ENCODE peak calls at places on chromosomes 7 and 10, in four cellular contexts. R, A, V and S are unnamed samples.

GRCh38 chr10:43384252-43385221 is 13.1 kb downstream of the FXYD4 start:
- DNase-seq in A (no peak), R (no peak), V (no peak), S (peak)

GRCh38 chr10:28587970-28588290 is 55.0 kb downstream of the WAC start:
- DNase-seq in R (no peak), A (no peak), V (no peak), S (no peak)

GRCh38 chr7:105213619-105214018 is 175.1 kb downstream of the SRPK2 start:
- DNase-seq in V (no peak), R (no peak), A (peak), S (no peak)

GRCh38 chr10:44725404-44725803 is 185.7 kb upstream of the TMEM72 start:
- DNase-seq in V (no peak), R (no peak), A (no peak), S (peak)

GRCh38 chr7:133601607-133602006 is 348.7 kb downstream of the EXOC4 start:
- DNase-seq in A (no peak), V (no peak), R (no peak), S (no peak)

GRCh38 chr10:31083765-31084184 is 52.1 kb upstream of the ZNF438 start:
- DNase-seq in R (peak), V (peak), A (peak), S (peak)

GRCh38 chr10:104021246-104021645 is 54.3 kb downstream of the SLK start:
- DNase-seq in R (no peak), V (no peak), A (no peak), S (no peak)

GRCh38 chr7:2968616-2969397 is 74.9 kb downstream of the CARD11 start:
- DNase-seq in R (no peak), A (no peak), V (no peak), S (no peak)

GRCh38 chr7:1575809-1576208 is 6.0 kb upstream of the PSMG3 start:
- DNase-seq in R (no peak), V (no peak), A (no peak), S (no peak)

GRCh38 chr10:37957841-37958240 is 18.6 kb downstream of the ZNF25 start:
- DNase-seq in V (no peak), A (no peak), R (no peak), S (no peak)

GRCh38 chr7:134315679-134316538 is 821 bp downstream of the SLC35B4 start:
- DNase-seq in R (no peak), V (no peak), A (peak), S (peak)

GRCh38 chr7:17184805-17185689 is 113.4 kb upstream of the AHR start:
- DNase-seq in A (no peak), R (no peak), V (no peak), S (no peak)

GRCh38 chr10:123134915-123135414 is 805 bp upstream of the HMX3 start:
- DNase-seq in V (no peak), A (no peak), R (peak), S (no peak)

GRCh38 chr10:63699785-63700184 is 178.6 kb downstream of the REEP3 start:
- DNase-seq in A (no peak), V (no peak), R (no peak), S (no peak)

GRCh38 chr10:43417950-43418768 is 9.2 kb upstream of the HNRNPF start:
- DNase-seq in V (peak), A (peak), R (no peak), S (peak)

GRCh38 chr7:44936322-44936721 is 42.5 kb downstream of the MYO1G start:
- DNase-seq in R (no peak), A (no peak), V (no peak), S (no peak)

GRCh38 chr10:62637249-62638061 is 167.1 kb upstream of the ADO start:
- DNase-seq in A (peak), V (peak), R (no peak), S (peak)

GRCh38 chr10:52864459-52865106 is 92.0 kb upstream of the MBL2 start:
- DNase-seq in A (no peak), V (no peak), R (peak), S (no peak)

GRCh38 chr7:84801396-84801795 is 385.5 kb downstream of the SEMA3D start:
- DNase-seq in A (no peak), R (no peak), V (no peak), S (no peak)

GRCh38 chr10:91467114-91467513 is 57.0 kb downstream of the HECTD2 start:
- DNase-seq in A (no peak), V (no peak), R (no peak), S (no peak)

GRCh38 chr10:128469515-128469914 is 343.3 kb upstream of the MKI67 start:
- DNase-seq in R (no peak), A (no peak), V (no peak), S (no peak)

GRCh38 chr7:151757274-151757673 is 119.6 kb downstream of the PRKAG2 start:
- DNase-seq in A (no peak), R (no peak), V (no peak), S (no peak)

GRCh38 chr10:77601488-77601887 is 36.1 kb downstream of the KCNMA1 start:
- DNase-seq in A (no peak), V (no peak), R (no peak), S (no peak)

GRCh38 chr7:6505685-6506559 is 45.3 kb downstream of the GRID2IP start:
- DNase-seq in V (no peak), A (no peak), R (no peak), S (no peak)

GRCh38 chr7:151658778-151659177 is 139.1 kb upstream of the RHEB start:
- DNase-seq in R (no peak), V (no peak), A (no peak), S (no peak)

GRCh38 chr7:82805527-82805960 is 357.1 kb downstream of the PCLO start:
- DNase-seq in V (no peak), R (peak), A (no peak), S (no peak)

GRCh38 chr10:29858352-29859267 is 200.8 kb downstream of the JCAD start:
- DNase-seq in A (no peak), R (peak), V (no peak), S (no peak)

GRCh38 chr10:71361581-71361980 is 35.1 kb upstream of the CDH23 start:
- DNase-seq in A (no peak), V (no peak), R (no peak), S (no peak)

GRCh38 chr7:73968511-73968910 is 59.5 kb upstream of the ELN start:
- DNase-seq in A (no peak), V (no peak), R (no peak), S (no peak)
- H3K4me3 ChIP-seq in A (no peak), V (no peak), R (no peak), S (no peak)

GRCh38 chr7:121603886-121604285 is 207.8 kb upstream of the FAM3C start:
- DNase-seq in R (no peak), A (no peak), V (no peak), S (no peak)
- H3K27ac ChIP-seq in R (no peak), A (no peak), V (no peak), S (no peak)

DNA sequence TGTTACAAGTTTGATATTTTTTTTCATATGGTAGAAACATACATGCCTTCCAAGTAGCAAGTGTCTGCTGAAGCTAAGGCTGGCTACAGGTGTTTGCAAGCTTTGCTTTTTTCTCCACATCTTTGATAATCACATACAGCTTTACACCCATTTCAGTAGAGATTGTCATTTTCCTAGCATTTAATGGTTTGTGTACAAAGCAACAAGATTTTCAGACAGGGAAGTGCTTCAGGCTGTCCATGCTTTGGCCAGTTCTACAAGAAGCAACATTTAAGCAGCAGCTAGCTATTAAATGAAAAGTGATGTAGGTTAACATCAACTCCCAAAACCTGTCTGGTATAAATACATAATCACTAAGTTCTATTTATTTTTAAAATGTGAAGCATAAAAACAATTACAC is 2.3 kb downstream of the HDAC9 start:
- DNase-seq in R (no peak), A (no peak), V (no peak), S (peak)
- H3K4me3 ChIP-seq in R (peak), A (no peak), V (peak), S (peak)

DNA sequence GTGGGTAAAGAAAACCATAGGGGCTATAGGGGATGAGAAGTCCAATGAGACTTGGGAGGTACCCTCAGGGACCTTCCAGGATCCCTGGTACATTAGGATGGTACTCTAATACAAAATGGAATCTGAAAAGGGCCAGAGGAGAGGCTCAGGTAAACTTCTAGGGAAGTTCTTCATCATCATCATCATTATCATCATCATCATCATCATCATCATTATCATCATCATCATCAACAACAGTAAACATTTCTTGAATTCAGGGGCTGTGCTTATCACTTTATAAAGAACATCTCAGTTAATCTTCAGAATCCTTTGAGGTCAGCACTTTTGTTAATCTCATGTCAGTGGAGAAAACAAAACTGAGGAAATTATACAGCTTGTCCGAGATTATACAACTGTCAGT is 50.1 kb downstream of the PLPP4 start:
- DNase-seq in A (no peak), V (no peak), R (no peak), S (no peak)
- H3K27ac ChIP-seq in A (no peak), V (no peak), R (no peak), S (no peak)

DNA sequence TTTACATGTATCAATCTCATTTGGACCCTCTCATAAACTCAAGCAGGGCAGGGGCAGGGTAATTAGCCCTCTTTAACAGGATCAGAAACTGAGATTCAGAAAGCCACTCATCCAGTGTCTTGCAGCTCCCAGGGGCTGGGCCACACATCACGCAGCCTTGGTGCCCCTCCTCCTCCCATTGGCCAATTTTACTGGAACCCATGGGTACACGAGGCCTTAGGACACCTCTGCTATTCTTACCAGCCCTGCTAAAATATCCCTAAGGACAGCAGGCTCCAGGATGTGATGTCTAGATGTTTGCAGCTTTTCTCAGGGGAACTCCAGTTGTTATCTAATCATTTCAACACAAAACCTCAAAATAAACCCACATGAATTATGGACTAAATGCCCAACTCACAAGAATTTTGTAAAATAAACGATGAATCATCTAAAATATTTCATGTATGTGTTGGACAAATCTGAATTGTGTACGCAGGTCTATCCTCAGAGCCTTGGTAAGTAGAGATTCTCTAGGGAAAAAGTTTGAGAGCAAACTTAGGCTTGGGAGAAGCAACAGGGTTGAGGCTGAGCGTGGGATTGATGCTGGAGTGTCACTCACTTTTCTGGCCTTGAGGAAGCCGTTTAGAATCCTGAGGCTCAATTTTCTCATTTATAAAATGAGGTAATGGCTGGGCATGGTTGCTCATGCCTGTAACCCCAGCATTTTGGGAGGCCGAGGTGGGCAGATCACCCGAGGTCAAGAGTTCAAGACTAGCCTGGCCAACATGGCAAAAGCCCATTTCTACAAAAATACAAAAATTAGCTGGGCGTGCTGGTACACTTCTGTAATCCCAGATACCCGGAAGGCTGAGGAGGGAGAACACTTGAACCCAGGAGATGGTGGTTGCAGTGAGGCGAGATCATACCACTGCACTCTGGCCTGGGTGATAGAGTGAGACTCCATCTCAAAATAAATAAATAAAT is 69.7 kb upstream of the TNS3 start:
- DNase-seq in A (no peak), R (no peak), V (no peak), S (no peak)
- H3K4me3 ChIP-seq in A (no peak), R (no peak), V (no peak), S (no peak)

DNA sequence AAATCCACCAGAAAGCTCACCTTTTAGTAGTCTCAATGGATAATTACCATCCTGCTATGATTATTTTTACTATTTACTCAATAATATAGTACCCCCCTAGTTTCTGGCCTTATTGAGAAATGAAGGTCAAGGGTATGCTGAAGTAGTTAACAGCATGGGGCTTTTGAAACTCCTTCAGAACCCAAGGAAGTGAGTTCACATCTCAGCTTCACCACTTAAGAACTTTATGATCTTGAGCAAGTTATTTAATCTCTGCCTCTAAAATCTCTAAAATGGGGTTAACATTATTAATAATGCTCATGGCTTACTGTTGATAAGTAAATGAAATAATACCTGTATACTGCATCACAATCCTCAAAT is 5.8 kb downstream of the MTPN start:
- DNase-seq in V (no peak), R (no peak), A (no peak), S (no peak)
- H3K27ac ChIP-seq in V (no peak), R (no peak), A (no peak), S (peak)

DNA sequence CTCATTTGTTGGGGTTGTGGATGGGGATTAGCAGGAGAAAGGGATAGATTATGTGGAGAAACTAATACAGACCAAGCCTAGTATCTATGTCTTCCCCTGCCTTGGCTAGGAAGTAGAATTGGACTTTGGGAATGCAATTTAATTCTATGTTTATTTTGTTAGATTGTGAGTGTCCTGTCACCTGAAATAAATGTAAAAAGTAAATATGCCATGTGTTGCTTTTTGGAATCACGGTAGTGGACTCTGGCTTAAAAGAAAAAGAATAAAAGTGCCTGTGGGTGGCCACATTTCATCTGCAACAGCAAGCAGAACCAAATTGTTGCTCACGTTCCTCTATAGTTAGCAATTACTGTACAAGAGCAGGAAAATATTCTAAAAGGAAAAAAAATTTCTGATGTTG is 42.3 kb downstream of the TET1 start:
- DNase-seq in V (no peak), A (no peak), R (no peak), S (no peak)
- H3K4me3 ChIP-seq in V (peak), A (no peak), R (no peak), S (no peak)